ENCODE peak calls at places on chromosomes 4 and X, in nine cellular contexts. One of them, this sample, is unnamed.

GRCh38 chrX:17869580-17869979 is 8.5 kb upstream of the RAI2 start:
- DNase-seq in HCT116: no peak
- DNase-seq in choroid plexus epithelial cell: no peak
- DNase-seq in mucosa of descending colon: no peak
- DNase-seq in K562: no peak
- DNase-seq in Panc1: no peak
- DNase-seq in cardiac fibroblast: no peak
- DNase-seq in PC-3: peak
- DNase-seq in GM06990: no peak
- DNase-seq in this sample: no peak

GRCh38 chr4:87093443-87094123 is 126.8 kb downstream of the KLHL8 start:
- DNase-seq in Panc1: peak
- DNase-seq in K562: peak
- DNase-seq in cardiac fibroblast: peak
- DNase-seq in GM06990: peak
- DNase-seq in PC-3: peak
- DNase-seq in choroid plexus epithelial cell: peak
- DNase-seq in mucosa of descending colon: peak
- DNase-seq in HCT116: peak
- DNase-seq in this sample: no peak

GRCh38 chr4:5708171-5708828 is at the start of gene EVC2:
- DNase-seq in cardiac fibroblast: peak
- DNase-seq in HCT116: no peak
- DNase-seq in mucosa of descending colon: peak
- DNase-seq in Panc1: no peak
- DNase-seq in K562: peak
- DNase-seq in PC-3: peak
- DNase-seq in GM06990: peak
- DNase-seq in choroid plexus epithelial cell: peak
- DNase-seq in this sample: no peak

GRCh38 chrX:132101799-132102198 is 26.0 kb downstream of the FRMD7 start:
- DNase-seq in PC-3: no peak
- DNase-seq in K562: no peak
- DNase-seq in mucosa of descending colon: no peak
- DNase-seq in Panc1: no peak
- DNase-seq in choroid plexus epithelial cell: no peak
- DNase-seq in GM06990: no peak
- DNase-seq in cardiac fibroblast: no peak
- DNase-seq in HCT116: no peak
- DNase-seq in this sample: no peak

GRCh38 chrX:129493643-129494042 is 29.6 kb downstream of the SMARCA1 start:
- DNase-seq in mucosa of descending colon: no peak
- DNase-seq in GM06990: no peak
- DNase-seq in K562: no peak
- DNase-seq in cardiac fibroblast: peak
- DNase-seq in Panc1: no peak
- DNase-seq in PC-3: peak
- DNase-seq in HCT116: no peak
- DNase-seq in choroid plexus epithelial cell: peak
- DNase-seq in this sample: no peak

GRCh38 chr4:87406462-87406861 is 15.5 kb upstream of the HSD17B11 start:
- DNase-seq in choroid plexus epithelial cell: no peak
- DNase-seq in mucosa of descending colon: no peak
- DNase-seq in Panc1: no peak
- DNase-seq in GM06990: no peak
- DNase-seq in cardiac fibroblast: no peak
- DNase-seq in HCT116: no peak
- DNase-seq in K562: no peak
- DNase-seq in PC-3: no peak
- DNase-seq in this sample: no peak

GRCh38 chr4:143653031-143653430 is 47.4 kb downstream of the FREM3 start:
- DNase-seq in cardiac fibroblast: peak
- DNase-seq in choroid plexus epithelial cell: peak
- DNase-seq in mucosa of descending colon: no peak
- DNase-seq in Panc1: no peak
- DNase-seq in K562: no peak
- DNase-seq in HCT116: no peak
- DNase-seq in GM06990: no peak
- DNase-seq in PC-3: no peak
- DNase-seq in this sample: no peak

GRCh38 chr4:168472920-168473319 is 7.4 kb downstream of the DDX60L start:
- DNase-seq in cardiac fibroblast: no peak
- DNase-seq in mucosa of descending colon: no peak
- DNase-seq in K562: no peak
- DNase-seq in PC-3: no peak
- DNase-seq in Panc1: no peak
- DNase-seq in choroid plexus epithelial cell: no peak
- DNase-seq in HCT116: no peak
- DNase-seq in GM06990: no peak
- DNase-seq in this sample: no peak

DNA sequence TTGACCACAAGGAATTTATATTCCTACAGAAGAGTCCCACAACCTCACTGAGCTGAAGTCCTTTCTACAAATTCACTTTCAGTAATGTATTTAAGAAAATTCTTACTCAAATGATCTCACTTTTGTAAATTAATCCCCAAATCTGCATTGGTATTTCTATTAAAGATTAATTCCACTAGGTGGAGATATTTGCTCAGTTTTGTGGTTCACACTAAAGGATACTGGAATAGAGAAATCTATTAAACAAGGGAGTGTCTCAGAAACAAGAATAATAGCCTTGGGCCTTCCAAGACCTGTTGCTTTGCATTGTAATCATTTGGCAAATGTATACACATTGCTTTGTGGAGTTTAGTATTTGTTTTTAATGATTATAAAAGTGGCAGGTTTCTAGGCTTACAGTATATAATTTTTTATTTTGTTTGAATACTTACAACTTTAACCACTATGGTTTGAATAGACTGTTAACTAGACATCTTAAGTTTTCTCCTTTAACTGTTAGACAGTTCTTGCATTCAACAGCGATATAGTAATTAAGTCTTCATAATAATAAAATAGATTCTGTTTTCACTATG is 25.9 kb downstream of the CFAP299 start:
- DNase-seq in GM06990: no peak
- DNase-seq in mucosa of descending colon: no peak
- DNase-seq in Panc1: no peak
- DNase-seq in choroid plexus epithelial cell: peak
- DNase-seq in PC-3: peak
- DNase-seq in HCT116: peak
- DNase-seq in cardiac fibroblast: peak
- DNase-seq in K562: no peak
- DNase-seq in this sample: no peak
- TF ChIP-seq CTCF in GM06990: peak
- TF ChIP-seq CTCF in mucosa of descending colon: no peak
- TF ChIP-seq CTCF in Panc1: peak
- TF ChIP-seq CTCF in choroid plexus epithelial cell: peak
- TF ChIP-seq CTCF in PC-3: peak
- TF ChIP-seq CTCF in HCT116: peak
- TF ChIP-seq CTCF in cardiac fibroblast: no peak
- TF ChIP-seq CTCF in K562: peak
- TF ChIP-seq CTCF in this sample: peak

GRCh38 chr4:54513741-54514140 is 144.0 kb upstream of the KIT start:
- DNase-seq in Panc1: no peak
- DNase-seq in choroid plexus epithelial cell: no peak
- DNase-seq in HCT116: no peak
- DNase-seq in cardiac fibroblast: no peak
- DNase-seq in K562: no peak
- DNase-seq in GM06990: no peak
- DNase-seq in PC-3: no peak
- DNase-seq in mucosa of descending colon: no peak
- DNase-seq in this sample: no peak
- H3K4me3 ChIP-seq in Panc1: no peak
- H3K4me3 ChIP-seq in choroid plexus epithelial cell: no peak
- H3K4me3 ChIP-seq in HCT116: no peak
- H3K4me3 ChIP-seq in cardiac fibroblast: no peak
- H3K4me3 ChIP-seq in K562: no peak
- H3K4me3 ChIP-seq in GM06990: no peak
- H3K4me3 ChIP-seq in PC-3: no peak
- H3K4me3 ChIP-seq in mucosa of descending colon: no peak
- H3K4me3 ChIP-seq in this sample: no peak

GRCh38 chr4:138983690-138984089 is 31.9 kb upstream of the NOCT start:
- DNase-seq in GM06990: no peak
- DNase-seq in choroid plexus epithelial cell: no peak
- DNase-seq in PC-3: no peak
- DNase-seq in mucosa of descending colon: no peak
- DNase-seq in K562: no peak
- DNase-seq in Panc1: no peak
- DNase-seq in cardiac fibroblast: no peak
- DNase-seq in HCT116: no peak
- DNase-seq in this sample: no peak

GRCh38 chr4:138982754-138983153 is 32.8 kb upstream of the NOCT start:
- DNase-seq in HCT116: no peak
- DNase-seq in PC-3: no peak
- DNase-seq in K562: no peak
- DNase-seq in choroid plexus epithelial cell: no peak
- DNase-seq in Panc1: no peak
- DNase-seq in cardiac fibroblast: no peak
- DNase-seq in mucosa of descending colon: no peak
- DNase-seq in GM06990: no peak
- DNase-seq in this sample: no peak

GRCh38 chr4:138979742-138980141 is 35.8 kb upstream of the NOCT start:
- DNase-seq in HCT116: no peak
- DNase-seq in mucosa of descending colon: no peak
- DNase-seq in cardiac fibroblast: no peak
- DNase-seq in GM06990: no peak
- DNase-seq in K562: no peak
- DNase-seq in Panc1: no peak
- DNase-seq in PC-3: no peak
- DNase-seq in choroid plexus epithelial cell: no peak
- DNase-seq in this sample: no peak

GRCh38 chr4:138984647-138985046 is 30.9 kb upstream of the NOCT start:
- DNase-seq in K562: no peak
- DNase-seq in cardiac fibroblast: no peak
- DNase-seq in mucosa of descending colon: no peak
- DNase-seq in PC-3: no peak
- DNase-seq in GM06990: no peak
- DNase-seq in Panc1: no peak
- DNase-seq in HCT116: no peak
- DNase-seq in choroid plexus epithelial cell: no peak
- DNase-seq in this sample: no peak

DNA sequence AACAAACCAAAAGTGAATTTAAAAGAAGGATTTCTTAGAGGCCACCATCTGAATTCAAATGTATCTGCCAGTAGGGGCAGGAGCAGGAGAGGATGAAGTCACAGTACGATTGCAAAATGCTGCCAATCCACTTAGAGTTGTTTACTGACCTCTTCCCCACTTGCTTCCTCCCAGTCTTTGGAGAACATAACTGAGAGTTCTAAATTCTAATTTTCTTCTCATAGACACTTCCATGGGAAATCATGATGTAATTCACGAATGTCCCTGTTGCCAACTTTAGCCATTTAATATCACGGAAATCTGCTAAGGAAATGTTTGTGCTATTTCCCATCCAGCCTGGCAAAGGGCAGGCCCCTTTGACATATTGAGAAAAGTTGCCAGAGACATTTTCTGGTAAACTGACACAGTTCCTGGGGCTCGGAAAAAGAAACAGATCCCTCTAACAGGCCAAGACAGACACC is 33.6 kb upstream of the NOCT start:
- DNase-seq in mucosa of descending colon: peak
- DNase-seq in choroid plexus epithelial cell: peak
- DNase-seq in GM06990: no peak
- DNase-seq in cardiac fibroblast: peak
- DNase-seq in PC-3: peak
- DNase-seq in HCT116: no peak
- DNase-seq in K562: no peak
- DNase-seq in Panc1: no peak
- DNase-seq in this sample: no peak
- TF ChIP-seq CTCF in mucosa of descending colon: no peak
- TF ChIP-seq CTCF in choroid plexus epithelial cell: peak
- TF ChIP-seq CTCF in GM06990: no peak
- TF ChIP-seq CTCF in cardiac fibroblast: peak
- TF ChIP-seq CTCF in PC-3: peak
- TF ChIP-seq CTCF in HCT116: peak
- TF ChIP-seq CTCF in K562: no peak
- TF ChIP-seq CTCF in Panc1: no peak
- TF ChIP-seq CTCF in this sample: no peak

GRCh38 chrX:133981908-133982307 is 3.5 kb downstream of the GPC3 start:
- DNase-seq in Panc1: no peak
- DNase-seq in GM06990: no peak
- DNase-seq in choroid plexus epithelial cell: no peak
- DNase-seq in K562: no peak
- DNase-seq in HCT116: no peak
- DNase-seq in mucosa of descending colon: no peak
- DNase-seq in cardiac fibroblast: no peak
- DNase-seq in PC-3: no peak
- DNase-seq in this sample: no peak
- H3K4me3 ChIP-seq in Panc1: no peak
- H3K4me3 ChIP-seq in GM06990: no peak
- H3K4me3 ChIP-seq in choroid plexus epithelial cell: no peak
- H3K4me3 ChIP-seq in K562: no peak
- H3K4me3 ChIP-seq in HCT116: no peak
- H3K4me3 ChIP-seq in mucosa of descending colon: no peak
- H3K4me3 ChIP-seq in cardiac fibroblast: no peak
- H3K4me3 ChIP-seq in PC-3: no peak
- H3K4me3 ChIP-seq in this sample: no peak

DNA sequence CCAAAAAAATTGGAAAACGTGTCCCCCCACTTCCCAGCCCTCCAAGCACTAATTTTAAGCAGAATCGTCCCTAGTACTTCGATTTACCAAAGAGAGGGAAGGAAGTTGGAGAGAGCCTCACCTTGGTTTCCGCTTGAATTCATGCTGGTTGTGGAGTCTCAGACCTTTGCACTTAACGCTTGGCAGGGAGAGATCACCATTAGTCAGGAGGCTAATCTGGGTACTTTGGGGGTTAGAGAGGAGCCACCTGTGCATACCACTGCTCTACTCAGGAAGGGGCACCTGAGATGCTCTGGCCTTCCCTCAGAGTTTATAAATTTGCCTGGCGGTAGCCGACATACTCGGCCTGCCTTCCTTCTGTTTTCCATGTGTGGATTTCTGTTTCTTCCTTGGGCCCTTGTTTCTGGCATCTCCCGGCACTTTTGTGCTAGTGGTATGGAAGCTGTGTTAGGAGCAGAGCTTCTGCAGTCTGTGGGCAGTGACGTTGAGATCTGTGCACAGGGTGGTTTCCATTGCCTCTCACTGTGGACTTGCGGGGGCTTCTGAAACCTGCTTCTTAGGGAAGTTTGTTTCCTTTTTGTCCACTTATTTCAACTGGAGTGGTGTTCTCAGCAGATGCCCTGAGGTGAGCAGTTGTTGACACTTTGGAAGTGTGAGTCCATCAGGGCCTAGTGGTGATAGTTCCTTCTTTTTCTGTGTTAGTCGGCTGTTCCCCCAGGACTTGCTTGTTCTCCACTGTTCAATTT is 104.2 kb downstream of the TMEM131L start:
- DNase-seq in PC-3: no peak
- DNase-seq in HCT116: no peak
- DNase-seq in GM06990: peak
- DNase-seq in cardiac fibroblast: no peak
- DNase-seq in Panc1: no peak
- DNase-seq in K562: no peak
- DNase-seq in mucosa of descending colon: no peak
- DNase-seq in choroid plexus epithelial cell: no peak
- DNase-seq in this sample: no peak
- TF ChIP-seq CTCF in PC-3: no peak
- TF ChIP-seq CTCF in HCT116: no peak
- TF ChIP-seq CTCF in GM06990: no peak
- TF ChIP-seq CTCF in cardiac fibroblast: no peak
- TF ChIP-seq CTCF in Panc1: no peak
- TF ChIP-seq CTCF in K562: no peak
- TF ChIP-seq CTCF in mucosa of descending colon: no peak
- TF ChIP-seq CTCF in choroid plexus epithelial cell: no peak
- TF ChIP-seq CTCF in this sample: no peak